ENCODE peak calls at places on chromosomes 1 and 21, in five cellular contexts. One of them, this sample, is unnamed.

GRCh38 chr1:39754026-39754569 is 15.4 kb downstream of the PPIE start:
- DNase-seq in NCI-H82: no peak
- DNase-seq in MV-4-11: peak; percentile 42
- DNase-seq in glomerular endothelial cell: peak; percentile 50
- DNase-seq in effector CD4-positive, alpha-beta T cell: no peak
- DNase-seq in this sample: no peak

GRCh38 chr1:222777977-222778376 is 36.9 kb upstream of the DISP1 start:
- DNase-seq in NCI-H82: no peak
- DNase-seq in MV-4-11: no peak
- DNase-seq in glomerular endothelial cell: no peak
- DNase-seq in effector CD4-positive, alpha-beta T cell: no peak
- DNase-seq in this sample: no peak

GRCh38 chr1:41677586-41677985 is 193.1 kb upstream of the EDN2 start:
- DNase-seq in NCI-H82: no peak
- DNase-seq in MV-4-11: no peak
- DNase-seq in glomerular endothelial cell: no peak
- DNase-seq in effector CD4-positive, alpha-beta T cell: no peak
- DNase-seq in this sample: no peak

GRCh38 chr1:46077669-46078068 is 54.8 kb downstream of the PIK3R3 start:
- DNase-seq in NCI-H82: no peak
- DNase-seq in MV-4-11: no peak
- DNase-seq in glomerular endothelial cell: no peak
- DNase-seq in effector CD4-positive, alpha-beta T cell: no peak
- DNase-seq in this sample: no peak

GRCh38 chr1:53182111-53182593 is 14.5 kb upstream of the CPT2 start:
- DNase-seq in NCI-H82: peak; percentile 90
- DNase-seq in MV-4-11: peak; percentile 28
- DNase-seq in glomerular endothelial cell: peak; percentile 50
- DNase-seq in effector CD4-positive, alpha-beta T cell: peak; percentile 77
- DNase-seq in this sample: peak; percentile 22

GRCh38 chr21:46110499-46111192 is 12.7 kb downstream of the COL6A2 start:
- DNase-seq in NCI-H82: no peak
- DNase-seq in MV-4-11: no peak
- DNase-seq in glomerular endothelial cell: no peak
- DNase-seq in effector CD4-positive, alpha-beta T cell: no peak
- DNase-seq in this sample: no peak

GRCh38 chr1:205933672-205934618 is 9.3 kb downstream of the SLC26A9 start:
- DNase-seq in NCI-H82: no peak
- DNase-seq in MV-4-11: peak; percentile 56
- DNase-seq in glomerular endothelial cell: peak; percentile 73
- DNase-seq in effector CD4-positive, alpha-beta T cell: no peak
- DNase-seq in this sample: no peak

GRCh38 chr1:18365099-18365705 is 115.5 kb upstream of the KLHDC7A start:
- DNase-seq in NCI-H82: no peak
- DNase-seq in MV-4-11: no peak
- DNase-seq in glomerular endothelial cell: no peak
- DNase-seq in effector CD4-positive, alpha-beta T cell: no peak
- DNase-seq in this sample: no peak

GRCh38 chr1:245132771-245133170 is 22.0 kb upstream of the KIF26B start:
- DNase-seq in NCI-H82: no peak
- DNase-seq in MV-4-11: no peak
- DNase-seq in glomerular endothelial cell: no peak
- DNase-seq in effector CD4-positive, alpha-beta T cell: no peak
- DNase-seq in this sample: no peak

GRCh38 chr1:240337795-240338194 is 246.1 kb downstream of the FMN2 start:
- DNase-seq in NCI-H82: no peak
- DNase-seq in MV-4-11: no peak
- DNase-seq in glomerular endothelial cell: no peak
- DNase-seq in effector CD4-positive, alpha-beta T cell: no peak
- DNase-seq in this sample: no peak

GRCh38 chr21:35329940-35330670 is 281.0 kb upstream of the RUNX1 start:
- DNase-seq in NCI-H82: no peak
- DNase-seq in MV-4-11: no peak
- DNase-seq in glomerular endothelial cell: no peak
- DNase-seq in effector CD4-positive, alpha-beta T cell: no peak
- DNase-seq in this sample: no peak

This sample was measured in SK-N-MC.